ENCODE peak calls at places on chromosomes 6 and 20, in four cellular contexts. One of them, this sample, is unnamed.
A peak's percentile ranks its signal among the peaks of the same experiment; 100 is the strongest.

GRCh38 chr6:7493866-7494265 is 47.6 kb upstream of the DSP start:
- DNase-seq in HepG2: no peak
- DNase-seq in A549: no peak
- DNase-seq in SK-N-SH: no peak
- DNase-seq in this sample: no peak

GRCh38 chr6:107435798-107436197 is 23.6 kb downstream of the PDSS2 start:
- DNase-seq in A549: no peak
- DNase-seq in SK-N-SH: no peak
- DNase-seq in HepG2: no peak
- DNase-seq in this sample: no peak

GRCh38 chr20:3115190-3116107 is 30.9 kb upstream of the AVP start:
- DNase-seq in A549: peak; percentile 77
- DNase-seq in SK-N-SH: peak; percentile 89
- DNase-seq in HepG2: peak; percentile 72
- DNase-seq in this sample: peak; percentile 64

GRCh38 chr6:137938770-137939379 is 71.8 kb downstream of the TNFAIP3 start:
- DNase-seq in HepG2: no peak
- DNase-seq in SK-N-SH: no peak
- DNase-seq in A549: no peak
- DNase-seq in this sample: no peak

GRCh38 chr6:15026832-15027231 is 219.0 kb upstream of the JARID2 start:
- DNase-seq in HepG2: peak; percentile 78
- DNase-seq in A549: peak; percentile 82
- DNase-seq in SK-N-SH: peak; percentile 61
- DNase-seq in this sample: no peak

GRCh38 chr20:36467076-36467999 is 74.0 kb upstream of the MYL9 start:
- DNase-seq in SK-N-SH: no peak
- DNase-seq in HepG2: no peak
- DNase-seq in A549: peak; percentile 65
- DNase-seq in this sample: no peak

GRCh38 chr20:22394583-22394982 is 189.8 kb downstream of the FOXA2 start:
- DNase-seq in SK-N-SH: no peak
- DNase-seq in A549: no peak
- DNase-seq in HepG2: no peak
- DNase-seq in this sample: no peak

GRCh38 chr6:135897087-135897486 is 45.6 kb downstream of the PDE7B start:
- DNase-seq in SK-N-SH: no peak
- DNase-seq in HepG2: no peak
- DNase-seq in A549: no peak
- DNase-seq in this sample: no peak

GRCh38 chr6:46903175-46903574 is 18.6 kb downstream of the ADGRF5 start:
- DNase-seq in HepG2: peak; percentile 30
- DNase-seq in SK-N-SH: no peak
- DNase-seq in A549: no peak
- DNase-seq in this sample: no peak

GRCh38 chr20:45798935-45799642 is 7.3 kb downstream of the DNTTIP1 start:
- DNase-seq in A549: peak; percentile 57
- DNase-seq in SK-N-SH: peak; percentile 71
- DNase-seq in HepG2: peak; percentile 61
- DNase-seq in this sample: peak; percentile 81

GRCh38 chr6:109801794-109802193 is 110.7 kb downstream of the FIG4 start:
- DNase-seq in SK-N-SH: no peak
- DNase-seq in HepG2: no peak
- DNase-seq in A549: no peak
- DNase-seq in this sample: no peak

GRCh38 chr6:153002613-153003293 is at the start of gene MTRF1L:
- DNase-seq in HepG2: peak; percentile 99
- DNase-seq in SK-N-SH: peak; percentile 90
- DNase-seq in A549: peak; percentile 94
- DNase-seq in this sample: peak; percentile 96
- TF ChIP-seq EP300 in HepG2: no peak
- TF ChIP-seq EP300 in SK-N-SH: no peak
- TF ChIP-seq EP300 in A549: no peak
- TF ChIP-seq EP300 in this sample: no peak

GRCh38 chr6:73774311-73774766 is 78.3 kb downstream of the CD109 start:
- DNase-seq in A549: peak; percentile 66
- DNase-seq in HepG2: no peak
- DNase-seq in SK-N-SH: no peak
- DNase-seq in this sample: no peak
- TF ChIP-seq CHD2 in A549: no peak
- TF ChIP-seq CHD2 in HepG2: no peak
- TF ChIP-seq CHD2 in SK-N-SH: no peak
- TF ChIP-seq CHD2 in this sample: no peak

GRCh38 chr6:63180367-63180766 is 30.9 kb upstream of the FKBP1C start:
- DNase-seq in HepG2: no peak
- DNase-seq in A549: no peak
- DNase-seq in SK-N-SH: no peak
- DNase-seq in this sample: no peak
- TF ChIP-seq EP300 in HepG2: no peak
- TF ChIP-seq EP300 in A549: no peak
- TF ChIP-seq EP300 in SK-N-SH: no peak
- TF ChIP-seq EP300 in this sample: no peak

GRCh38 chr6:41672016-41672415 is 33.7 kb downstream of the MDFI start:
- DNase-seq in HepG2: no peak
- DNase-seq in SK-N-SH: no peak
- DNase-seq in A549: no peak
- DNase-seq in this sample: no peak
- TF ChIP-seq CHD2 in HepG2: no peak
- TF ChIP-seq CHD2 in SK-N-SH: no peak
- TF ChIP-seq CHD2 in A549: no peak
- TF ChIP-seq CHD2 in this sample: no peak

DNA sequence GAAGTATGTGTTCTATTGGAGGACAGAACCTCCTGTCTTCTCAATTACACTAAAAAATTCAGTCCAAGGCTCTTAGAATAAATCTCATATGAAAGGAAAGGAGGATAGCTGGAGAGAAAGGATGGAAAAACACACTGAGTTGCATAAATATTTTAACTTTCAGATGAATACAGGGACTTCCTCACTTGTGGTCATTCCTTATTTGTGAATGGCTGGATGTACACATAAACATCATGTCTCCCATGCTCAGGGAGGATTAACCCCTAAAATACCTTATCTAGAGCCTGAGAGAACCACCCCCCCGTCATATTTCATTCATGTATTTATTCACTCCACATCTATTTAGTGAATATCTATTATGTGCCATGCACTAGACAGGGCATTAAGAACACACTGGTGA is 217.6 kb upstream of the CITED2 start:
- DNase-seq in SK-N-SH: no peak
- DNase-seq in A549: no peak
- DNase-seq in HepG2: no peak
- DNase-seq in this sample: no peak
- TF ChIP-seq EP300 in SK-N-SH: no peak
- TF ChIP-seq EP300 in A549: no peak
- TF ChIP-seq EP300 in HepG2: no peak
- TF ChIP-seq EP300 in this sample: no peak

DNA sequence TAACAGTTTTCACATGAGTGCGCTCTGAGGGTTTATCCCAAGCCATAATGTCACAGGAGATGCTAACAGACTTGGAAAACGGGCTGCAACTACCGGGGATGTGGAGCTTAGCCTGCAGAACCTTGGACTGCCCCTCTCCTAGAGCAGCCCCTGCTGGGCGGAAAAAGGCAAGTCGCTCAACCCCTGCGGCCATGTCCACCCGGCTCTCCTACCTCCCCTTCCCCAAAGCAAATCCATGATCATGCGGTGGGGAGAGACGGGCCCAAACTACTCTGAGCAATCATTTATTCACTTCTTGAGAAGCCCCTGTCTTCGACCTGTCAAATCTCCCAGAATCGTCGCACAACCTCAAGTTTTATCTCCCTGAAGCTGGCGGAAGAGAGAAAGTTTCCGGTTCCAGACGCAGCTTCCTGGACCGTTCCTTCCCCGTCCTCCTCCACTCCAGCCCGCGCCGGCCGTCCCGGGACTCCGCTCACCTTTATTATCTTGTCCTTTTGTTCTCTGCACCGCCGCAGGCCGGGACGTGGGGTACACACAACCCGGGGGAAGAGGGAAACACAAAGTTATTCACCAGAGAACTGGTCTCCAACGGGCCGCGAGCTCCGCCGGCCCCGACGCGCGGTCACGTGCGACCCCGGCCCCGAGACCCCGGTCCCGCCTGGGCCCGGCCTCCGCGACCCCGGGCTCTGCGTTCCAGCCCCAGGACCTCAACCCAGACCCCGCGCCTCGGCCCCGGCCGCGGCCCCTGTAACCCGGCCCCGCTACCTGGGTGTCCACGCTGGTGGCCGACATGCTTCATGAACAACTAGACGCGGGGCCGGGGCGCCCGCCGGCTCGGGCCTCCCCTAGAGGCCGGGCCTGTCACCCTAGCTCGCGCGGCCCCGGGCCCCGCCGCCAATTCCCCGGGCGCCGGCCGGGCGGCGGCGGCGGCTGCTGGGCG is 560 bp downstream of the YTHDF1 start:
- DNase-seq in A549: peak; percentile 68
- DNase-seq in HepG2: peak; percentile 79
- DNase-seq in SK-N-SH: peak; percentile 81
- DNase-seq in this sample: no peak
- TF ChIP-seq CHD2 in A549: no peak
- TF ChIP-seq CHD2 in HepG2: no peak
- TF ChIP-seq CHD2 in SK-N-SH: no peak
- TF ChIP-seq CHD2 in this sample: no peak

GRCh38 chr20:1975251-1975650 is 18.6 kb downstream of the PDYN start:
- DNase-seq in HepG2: no peak
- DNase-seq in A549: no peak
- DNase-seq in SK-N-SH: no peak
- DNase-seq in this sample: no peak
- TF ChIP-seq EP300 in HepG2: no peak
- TF ChIP-seq EP300 in A549: no peak
- TF ChIP-seq EP300 in SK-N-SH: no peak
- TF ChIP-seq EP300 in this sample: no peak

DNA sequence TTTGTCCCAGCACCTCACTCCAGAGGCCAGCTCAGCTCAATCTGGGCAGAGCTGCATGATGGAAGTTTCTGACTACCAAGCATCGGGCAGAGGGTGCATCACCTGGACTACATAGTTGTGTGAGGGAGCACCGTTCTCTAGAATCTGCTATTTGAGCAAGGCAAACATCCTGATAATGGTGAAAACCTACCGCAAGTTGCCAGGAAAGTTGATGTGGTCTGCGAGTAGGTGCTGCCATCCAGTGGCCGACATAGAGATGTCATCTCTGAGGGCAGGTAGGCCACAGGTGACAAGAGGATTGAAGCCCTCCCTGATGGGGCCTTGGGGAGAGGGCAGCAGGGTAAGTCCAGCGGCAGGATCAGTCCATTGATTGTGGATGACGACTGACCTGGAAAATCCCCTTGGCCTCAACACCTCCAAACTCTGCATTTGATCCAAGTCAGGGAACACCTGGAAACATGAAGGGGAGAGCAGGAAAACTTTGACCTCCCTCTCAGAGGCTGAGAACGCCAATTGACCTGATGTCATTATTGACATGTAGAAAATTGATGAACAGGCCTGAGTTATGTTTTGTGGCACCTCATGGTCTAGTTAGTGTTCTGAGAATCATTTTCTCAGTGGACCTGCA is 3.9 kb upstream of the LPA start:
- DNase-seq in HepG2: peak; percentile 50
- DNase-seq in SK-N-SH: peak; percentile 26
- DNase-seq in A549: peak; percentile 53
- DNase-seq in this sample: peak; percentile 75
- TF ChIP-seq CHD2 in HepG2: no peak
- TF ChIP-seq CHD2 in SK-N-SH: no peak
- TF ChIP-seq CHD2 in A549: no peak
- TF ChIP-seq CHD2 in this sample: no peak

DNA sequence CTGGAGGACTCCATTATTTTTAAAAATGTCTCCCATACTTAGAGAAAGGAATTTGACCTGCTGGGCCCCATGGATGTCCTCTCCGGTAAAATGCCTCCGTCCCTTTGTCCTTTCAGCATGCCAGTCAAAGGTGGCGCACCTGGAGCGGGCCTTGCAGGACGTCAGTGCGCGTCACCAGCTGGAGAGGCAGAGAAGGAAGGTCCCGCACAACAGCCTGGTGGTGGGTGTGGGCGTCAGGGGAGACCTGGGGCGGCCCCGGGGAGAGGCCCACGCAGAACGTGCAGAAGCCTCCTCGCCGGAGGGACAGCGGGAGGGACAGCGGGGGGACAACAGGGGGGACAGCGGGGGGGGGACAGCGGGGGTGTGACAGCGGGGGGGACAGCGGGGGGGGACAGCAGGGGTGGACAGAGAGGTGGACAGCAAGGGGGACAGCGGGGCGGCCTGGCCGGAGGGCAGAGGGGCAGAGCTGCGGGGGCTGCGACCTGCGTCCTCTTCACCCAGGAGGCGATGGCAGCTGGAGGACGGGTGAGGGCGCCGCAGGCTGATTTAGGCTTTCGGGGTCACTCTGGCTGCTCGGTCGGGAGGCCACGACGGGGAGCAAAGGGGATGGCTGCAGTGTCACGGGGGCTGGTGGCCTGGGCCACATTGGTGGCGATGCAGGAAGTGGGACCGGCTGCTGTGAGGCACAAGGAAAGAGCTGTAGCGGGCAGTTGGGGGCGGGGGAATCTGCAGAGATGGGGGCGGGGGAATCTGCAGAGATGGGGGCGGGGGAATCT is 859 bp upstream of the KIF25 start:
- DNase-seq in A549: peak; percentile 22
- DNase-seq in HepG2: no peak
- DNase-seq in SK-N-SH: peak; percentile 74
- DNase-seq in this sample: peak; percentile 10
- TF ChIP-seq EP300 in A549: no peak
- TF ChIP-seq EP300 in HepG2: no peak
- TF ChIP-seq EP300 in SK-N-SH: no peak
- TF ChIP-seq EP300 in this sample: no peak

DNA sequence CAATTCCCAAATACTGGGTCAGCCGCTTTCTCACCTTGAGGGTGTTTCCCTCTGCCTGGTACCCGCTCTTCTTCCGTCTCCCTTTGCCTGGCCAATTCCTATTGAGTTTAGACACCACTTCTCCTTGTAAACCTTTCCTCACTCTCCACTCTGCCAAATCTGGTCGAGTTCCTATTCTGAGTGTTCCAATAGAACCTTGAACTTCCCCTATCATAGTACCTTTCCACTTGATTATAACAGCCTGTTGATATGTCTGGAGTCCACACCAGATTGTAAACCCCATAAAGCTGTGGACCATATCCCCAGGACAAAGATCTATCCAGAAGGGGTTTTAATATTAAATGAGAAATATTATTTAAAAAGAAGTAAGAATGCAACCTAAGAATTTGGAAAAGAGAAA is 35.9 kb upstream of the EDN1 start:
- DNase-seq in SK-N-SH: no peak
- DNase-seq in HepG2: no peak
- DNase-seq in A549: no peak
- DNase-seq in this sample: no peak
- TF ChIP-seq CHD2 in SK-N-SH: no peak
- TF ChIP-seq CHD2 in HepG2: no peak
- TF ChIP-seq CHD2 in A549: no peak
- TF ChIP-seq CHD2 in this sample: no peak